ENCODE peak calls at places on chromosomes 6 and 20, in five cellular contexts. E is HEK293T; B is activated CD8-positive, alpha-beta memory T cell treated with anti-CD3 and anti-CD28 coated beads, Interleukin-2, amount 50 U/mL, for 4 hours; U is occipital lobe; N is fibroblast of gingiva. V is an unnamed sample.

GRCh38 chr6:51842487-51843469 is 244.6 kb downstream of the PKHD1 start:
- DNase-seq in E (no peak), B (no peak), U (no peak), N (no peak), V (no peak)

GRCh38 chr6:63844287-63844686 is 208.7 kb downstream of the PHF3 start:
- DNase-seq in E (no peak), B (no peak), U (no peak), N (peak; percentile 87), V (peak; percentile 70)

GRCh38 chr6:14682821-14683220 is 563.0 kb upstream of the JARID2 start:
- DNase-seq in E (no peak), B (no peak), U (no peak), N (no peak), V (peak; percentile 85)

GRCh38 chr6:51892750-51893149 is 194.7 kb downstream of the PKHD1 start:
- DNase-seq in E (no peak), B (no peak), U (no peak), N (no peak), V (no peak)

GRCh38 chr20:48631114-48632016 is 196.4 kb downstream of the PREX1 start:
- DNase-seq in E (no peak), B (no peak), U (no peak), N (no peak), V (peak; percentile 70)

GRCh38 chr20:9269280-9269971 is 200.5 kb downstream of the PLCB4 start:
- DNase-seq in E (no peak), B (no peak), U (no peak), N (no peak), V (peak; percentile 66)

GRCh38 chr20:52975024-52975732 is 3.0 kb downstream of the TSHZ2 start:
- DNase-seq in E (no peak), B (no peak), U (no peak), N (no peak), V (no peak)

GRCh38 chr6:158040051-158040803 is 58.6 kb downstream of the SYNJ2 start:
- DNase-seq in E (peak; percentile 51), B (peak; percentile 38), U (no peak), N (peak; percentile 71), V (peak; percentile 90)

GRCh38 chr6:33837971-33838665 is 34.3 kb upstream of the MLN start:
- DNase-seq in E (no peak), B (no peak), U (no peak), N (peak; percentile 32), V (peak; percentile 70)

GRCh38 chr6:35195120-35195780 is 18.5 kb upstream of the SCUBE3 start:
- DNase-seq in E (no peak), B (no peak), U (no peak), N (no peak), V (no peak)

GRCh38 chr6:37674161-37674560 is 23.5 kb downstream of the MDGA1 start:
- DNase-seq in E (no peak), B (no peak), U (peak; percentile 86), N (no peak), V (no peak)

GRCh38 chr6:108598316-108598863 is 37.7 kb downstream of the FOXO3 start:
- DNase-seq in E (no peak), B (no peak), U (no peak), N (no peak), V (peak; percentile 88)

GRCh38 chr6:118606268-118606667 is 45.1 kb downstream of the CEP85L start:
- DNase-seq in E (no peak), B (no peak), U (no peak), N (no peak), V (no peak)